ENCODE peak calls at places on chromosomes 2 and 18, in five cellular contexts. L is HepG2, W is K562, Q is H1, I is GM12878. J is an unnamed sample.

GRCh38 chr2:155377178-155377780 is 678.8 kb downstream of the KCNJ3 start:
- DNase-seq in L (peak; percentile 7), W (no peak), Q (no peak), I (no peak), J (no peak)

GRCh38 chr2:180205616-180206271 is 198.6 kb upstream of the CWC22 start:
- DNase-seq in L (no peak), W (no peak), Q (no peak), I (no peak), J (no peak)

GRCh38 chr2:171598713-171599319 is 76.5 kb downstream of the CYBRD1 start:
- DNase-seq in L (peak; percentile 72), W (peak; percentile 79), Q (no peak), I (peak; percentile 24), J (peak; percentile 36)

GRCh38 chr2:75587954-75588587 is 27.3 kb upstream of the EVA1A start:
- DNase-seq in L (no peak), W (no peak), Q (no peak), I (no peak), J (no peak)

GRCh38 chr18:26909599-26910290 is 44.2 kb upstream of the AQP4 start:
- DNase-seq in L (peak; percentile 1), W (no peak), Q (no peak), I (no peak), J (no peak)

GRCh38 chr2:130371723-130372054 is 15.8 kb downstream of the PTPN18 start:
- DNase-seq in L (no peak), W (no peak), Q (no peak), I (no peak), J (no peak)

GRCh38 chr2:98790221-98790620 is 59.3 kb upstream of the MGAT4A start:
- DNase-seq in L (no peak), W (no peak), Q (no peak), I (no peak), J (no peak)

GRCh38 chr18:11676867-11677266 is 12.2 kb upstream of the GNAL start:
- DNase-seq in L (no peak), W (peak; percentile 17), Q (no peak), I (no peak), J (no peak)

GRCh38 chr2:23545391-23545790 is 160.4 kb downstream of the KLHL29 start:
- DNase-seq in L (no peak), W (no peak), Q (no peak), I (no peak), J (no peak)

GRCh38 chr2:185919155-185919554 is 180.6 kb downstream of the FSIP2 start:
- DNase-seq in L (no peak), W (no peak), Q (no peak), I (no peak), J (no peak)
- TF ChIP-seq USF2 in L (no peak), W (no peak), Q (no peak), I (no peak), J (no peak)

GRCh38 chr2:218010116-218010837 is 7.5 kb upstream of the TNS1 start:
- DNase-seq in L (no peak), W (peak; percentile 66), Q (no peak), I (no peak), J (no peak)
- TF ChIP-seq ATF3 in L (no peak), W (no peak), Q (no peak), I (no peak), J (no peak)

DNA sequence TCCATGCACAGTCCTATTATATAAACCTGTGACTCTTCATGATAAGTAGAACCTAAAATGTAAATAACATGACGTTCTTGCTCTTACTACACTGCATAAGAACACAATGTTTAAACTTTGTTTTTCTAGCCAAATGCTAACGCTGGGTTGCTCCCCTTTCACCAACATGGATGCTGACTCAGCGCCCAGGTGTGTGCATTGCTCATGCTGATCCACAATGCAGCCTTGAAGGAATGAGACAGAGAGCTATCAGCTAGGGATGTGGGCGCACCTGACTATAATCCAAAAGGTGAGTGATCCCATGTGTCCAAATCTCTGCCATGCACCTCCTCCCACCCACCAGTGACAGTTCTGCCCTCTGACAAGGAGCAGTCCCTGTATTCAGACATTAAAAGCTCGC is 235.0 kb downstream of the IRS1 start:
- DNase-seq in L (no peak), W (no peak), Q (no peak), I (no peak), J (no peak)
- TF ChIP-seq CREB1 in L (no peak), W (no peak), Q (no peak), I (no peak), J (no peak)

DNA sequence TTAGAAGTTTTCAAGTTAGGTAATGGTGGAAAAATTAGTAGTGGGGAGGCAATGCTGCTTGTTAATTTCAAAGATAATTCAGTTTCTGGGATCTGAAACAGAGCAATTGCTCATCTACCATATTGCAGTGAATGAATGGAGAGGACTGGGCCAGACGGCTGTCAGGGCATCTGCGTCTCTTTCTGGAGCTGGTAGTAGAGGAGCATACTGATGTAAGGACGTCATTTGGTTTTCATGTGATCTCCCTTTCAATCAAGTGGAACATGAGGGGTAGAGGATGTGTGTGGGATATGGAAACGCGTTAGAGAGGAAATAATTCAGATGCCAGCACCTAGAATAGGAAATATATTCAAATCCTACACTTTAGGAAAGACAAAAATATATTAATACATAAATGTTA is 490.3 kb downstream of the ADCYAP1 start:
- DNase-seq in L (no peak), W (no peak), Q (no peak), I (no peak), J (no peak)
- TF ChIP-seq USF2 in L (no peak), W (no peak), Q (no peak), I (no peak), J (no peak)

GRCh38 chr2:45242161-45242741 is 233.0 kb upstream of the SIX2 start:
- DNase-seq in L (no peak), W (no peak), Q (no peak), I (no peak), J (no peak)
- TF ChIP-seq ATF3 in L (no peak), W (no peak), Q (no peak), I (no peak), J (no peak)

J was measured in WTC11.